ENCODE peak calls at places on chromosomes 4 and X, in four cellular contexts. L is Daoy, X is tibial artery, T is left colon. C is an unnamed sample.

GRCh38 chr4:107824367-107825071 is at the start of gene SGMS2:
- DNase-seq in L (peak), X (peak), T (peak), C (peak)

GRCh38 chr4:2800691-2801596 is 8.1 kb downstream of the SH3BP2 start:
- DNase-seq in L (peak), X (peak), T (peak), C (peak)

GRCh38 chr4:4417886-4418285 is 31.0 kb downstream of the NSG1 start:
- DNase-seq in L (no peak), X (no peak), T (no peak), C (no peak)

GRCh38 chrX:108198420-108198819 is 106.8 kb downstream of the ATG4A start:
- DNase-seq in L (peak), X (no peak), T (no peak), C (no peak)

GRCh38 chrX:39836802-39837420 is 260.8 kb downstream of the BCOR start:
- DNase-seq in L (no peak), X (no peak), T (no peak), C (no peak)

GRCh38 chr4:20603671-20604313 is 96.5 kb upstream of the PACRGL start:
- DNase-seq in L (peak), X (no peak), T (no peak), C (peak)

GRCh38 chr4:47032405-47033106 is 1.2 kb downstream of the GABRB1 start:
- DNase-seq in L (peak), X (peak), T (peak), C (peak)

GRCh38 chr4:48129307-48130014 is 4.6 kb downstream of the TXK start:
- DNase-seq in L (peak), X (no peak), T (peak), C (no peak)